ENCODE peak calls at places on chromosomes 16 and 17, in eight cellular contexts. One of them, this sample, is unnamed. For H3K27me3, the result is how much of the 10 kb centered on the place peaks cover.

GRCh38 chr16:68370921-68371651 is 60.3 kb downstream of the PRMT7 start:
- DNase-seq in lower lobe of right lung: peak
- DNase-seq in small intestine: no peak
- DNase-seq in ovary: no peak
- DNase-seq in SK-N-SH: no peak
- DNase-seq in sigmoid colon: no peak
- DNase-seq in H9: no peak
- DNase-seq in suprapubic skin: no peak
- DNase-seq in this sample: no peak

GRCh38 chr16:26987631-26988030 is 79.1 kb upstream of the C16orf82 start:
- DNase-seq in lower lobe of right lung: no peak
- DNase-seq in small intestine: no peak
- DNase-seq in ovary: no peak
- DNase-seq in SK-N-SH: no peak
- DNase-seq in sigmoid colon: no peak
- DNase-seq in H9: no peak
- DNase-seq in suprapubic skin: no peak
- DNase-seq in this sample: no peak

GRCh38 chr17:28405632-28406477 is at the start of gene SLC46A1:
- DNase-seq in lower lobe of right lung: peak
- DNase-seq in small intestine: peak
- DNase-seq in ovary: peak
- DNase-seq in SK-N-SH: peak
- DNase-seq in sigmoid colon: peak
- DNase-seq in H9: peak
- DNase-seq in suprapubic skin: peak
- DNase-seq in this sample: no peak

GRCh38 chr17:44071198-44071520 is 624 bp downstream of the G6PC3 start:
- DNase-seq in lower lobe of right lung: no peak
- DNase-seq in small intestine: no peak
- DNase-seq in ovary: no peak
- DNase-seq in SK-N-SH: no peak
- DNase-seq in sigmoid colon: no peak
- DNase-seq in H9: no peak
- DNase-seq in suprapubic skin: peak
- DNase-seq in this sample: no peak

GRCh38 chr16:10552998-10553491 is 27.4 kb downstream of the EMP2 start:
- DNase-seq in lower lobe of right lung: peak
- DNase-seq in small intestine: no peak
- DNase-seq in ovary: no peak
- DNase-seq in SK-N-SH: peak
- DNase-seq in sigmoid colon: no peak
- DNase-seq in H9: peak
- DNase-seq in suprapubic skin: no peak
- DNase-seq in this sample: peak

GRCh38 chr16:89257281-89257731 is 39.8 kb downstream of the ZNF778 start:
- DNase-seq in lower lobe of right lung: no peak
- DNase-seq in small intestine: peak
- DNase-seq in ovary: peak
- DNase-seq in SK-N-SH: peak
- DNase-seq in sigmoid colon: no peak
- DNase-seq in H9: peak
- DNase-seq in suprapubic skin: no peak
- DNase-seq in this sample: no peak

GRCh38 chr16:29972992-29973383 is 680 bp upstream of the TAOK2 start:
- DNase-seq in lower lobe of right lung: no peak
- DNase-seq in small intestine: no peak
- DNase-seq in ovary: no peak
- DNase-seq in SK-N-SH: no peak
- DNase-seq in sigmoid colon: no peak
- DNase-seq in H9: no peak
- DNase-seq in suprapubic skin: no peak
- DNase-seq in this sample: no peak

GRCh38 chr17:17994271-17994670 is 21.6 kb downstream of the DRC3 start:
- DNase-seq in lower lobe of right lung: no peak
- DNase-seq in small intestine: no peak
- DNase-seq in ovary: peak
- DNase-seq in SK-N-SH: peak
- DNase-seq in sigmoid colon: no peak
- DNase-seq in H9: peak
- DNase-seq in suprapubic skin: no peak
- DNase-seq in this sample: no peak

GRCh38 chr17:39079836-39080235 is 71.6 kb downstream of the PLXDC1 start:
- DNase-seq in lower lobe of right lung: no peak
- DNase-seq in small intestine: no peak
- DNase-seq in ovary: no peak
- DNase-seq in SK-N-SH: no peak
- DNase-seq in sigmoid colon: no peak
- DNase-seq in H9: no peak
- DNase-seq in suprapubic skin: no peak
- DNase-seq in this sample: no peak
- H3K27me3 ChIP-seq in lower lobe of right lung: under half
- H3K27me3 ChIP-seq in small intestine: under half
- H3K27me3 ChIP-seq in ovary: under half
- H3K27me3 ChIP-seq in SK-N-SH: under half
- H3K27me3 ChIP-seq in sigmoid colon: under half
- H3K27me3 ChIP-seq in H9: under half
- H3K27me3 ChIP-seq in suprapubic skin: under half
- H3K27me3 ChIP-seq in this sample: under half

DNA sequence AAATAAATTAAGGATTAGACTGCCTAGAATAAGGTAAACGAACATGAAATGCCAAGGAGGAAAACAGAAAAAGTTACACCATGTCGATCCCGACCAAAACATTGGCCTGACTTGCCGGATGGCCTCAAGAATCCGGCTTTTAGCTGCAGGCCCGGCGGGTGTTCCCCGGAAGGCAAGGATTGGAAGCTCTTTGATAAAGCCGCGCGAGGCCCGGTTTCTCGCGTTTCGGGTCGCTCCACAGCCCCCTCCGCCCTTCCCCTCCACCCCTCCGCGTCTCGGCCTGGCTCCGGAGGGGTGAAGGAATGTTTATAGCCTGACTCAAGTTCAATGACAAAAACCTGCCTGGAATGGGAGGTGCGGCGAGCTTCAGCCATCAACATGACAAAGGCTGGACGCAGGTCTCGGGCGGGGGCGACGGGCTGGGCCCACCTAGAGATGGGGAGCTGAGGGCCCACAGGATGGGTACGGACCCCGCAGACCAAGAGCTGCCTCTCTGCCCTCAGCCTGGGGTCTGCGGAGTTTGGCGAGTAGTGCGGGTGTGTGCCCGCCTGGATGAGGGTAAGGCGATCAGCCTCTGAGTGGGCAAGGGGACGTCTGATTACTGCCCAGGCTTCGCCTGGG is 2.6 kb downstream of the PRAC1 start:
- DNase-seq in lower lobe of right lung: no peak
- DNase-seq in small intestine: no peak
- DNase-seq in ovary: no peak
- DNase-seq in SK-N-SH: peak
- DNase-seq in sigmoid colon: peak
- DNase-seq in H9: peak
- DNase-seq in suprapubic skin: peak
- DNase-seq in this sample: no peak
- H3K27me3 ChIP-seq in lower lobe of right lung: half or more
- H3K27me3 ChIP-seq in small intestine: under half
- H3K27me3 ChIP-seq in ovary: under half
- H3K27me3 ChIP-seq in SK-N-SH: half or more
- H3K27me3 ChIP-seq in sigmoid colon: half or more
- H3K27me3 ChIP-seq in H9: half or more
- H3K27me3 ChIP-seq in suprapubic skin: half or more
- H3K27me3 ChIP-seq in this sample: half or more

GRCh38 chr17:70172449-70172848 is 3.1 kb downstream of the KCNJ2 start:
- DNase-seq in lower lobe of right lung: no peak
- DNase-seq in small intestine: no peak
- DNase-seq in ovary: no peak
- DNase-seq in SK-N-SH: no peak
- DNase-seq in sigmoid colon: no peak
- DNase-seq in H9: no peak
- DNase-seq in suprapubic skin: no peak
- DNase-seq in this sample: no peak

GRCh38 chr17:70169707-70170597 is 620 bp downstream of the KCNJ2 start:
- DNase-seq in lower lobe of right lung: no peak
- DNase-seq in small intestine: no peak
- DNase-seq in ovary: no peak
- DNase-seq in SK-N-SH: no peak
- DNase-seq in sigmoid colon: peak
- DNase-seq in H9: no peak
- DNase-seq in suprapubic skin: no peak
- DNase-seq in this sample: peak

GRCh38 chr17:70171159-70171558 is 1.8 kb downstream of the KCNJ2 start:
- DNase-seq in lower lobe of right lung: no peak
- DNase-seq in small intestine: no peak
- DNase-seq in ovary: no peak
- DNase-seq in SK-N-SH: no peak
- DNase-seq in sigmoid colon: no peak
- DNase-seq in H9: no peak
- DNase-seq in suprapubic skin: no peak
- DNase-seq in this sample: no peak

GRCh38 chr17:70173646-70174045 is 4.3 kb downstream of the KCNJ2 start:
- DNase-seq in lower lobe of right lung: no peak
- DNase-seq in small intestine: peak
- DNase-seq in ovary: no peak
- DNase-seq in SK-N-SH: no peak
- DNase-seq in sigmoid colon: no peak
- DNase-seq in H9: no peak
- DNase-seq in suprapubic skin: no peak
- DNase-seq in this sample: no peak

DNA sequence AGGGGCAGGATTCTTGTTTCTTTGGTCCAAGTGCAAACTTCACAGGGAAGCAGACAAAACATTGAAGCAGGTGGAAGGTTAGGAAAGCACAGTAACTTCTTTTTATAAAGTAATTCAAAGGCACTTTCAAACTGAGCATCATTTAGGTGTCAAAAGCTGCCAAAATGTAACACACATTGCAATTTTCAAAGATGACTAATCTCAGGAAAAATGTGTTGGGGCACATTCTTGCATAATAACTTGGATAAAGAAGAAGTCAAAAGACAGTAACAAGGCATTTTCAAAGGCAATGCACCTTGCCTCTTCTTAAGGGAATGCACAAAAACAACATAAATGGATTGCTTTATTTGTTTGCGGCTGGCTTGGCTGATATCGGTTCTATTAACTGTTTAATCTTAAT is 3.6 kb downstream of the KCNJ2 start:
- DNase-seq in lower lobe of right lung: no peak
- DNase-seq in small intestine: no peak
- DNase-seq in ovary: no peak
- DNase-seq in SK-N-SH: no peak
- DNase-seq in sigmoid colon: no peak
- DNase-seq in H9: no peak
- DNase-seq in suprapubic skin: no peak
- DNase-seq in this sample: no peak
- H3K27me3 ChIP-seq in lower lobe of right lung: under half
- H3K27me3 ChIP-seq in small intestine: under half
- H3K27me3 ChIP-seq in ovary: under half
- H3K27me3 ChIP-seq in SK-N-SH: under half
- H3K27me3 ChIP-seq in sigmoid colon: under half
- H3K27me3 ChIP-seq in H9: under half
- H3K27me3 ChIP-seq in suprapubic skin: under half
- H3K27me3 ChIP-seq in this sample: under half

GRCh38 chr16:987846-988245 is 6.3 kb downstream of the SOX8 start:
- DNase-seq in lower lobe of right lung: no peak
- DNase-seq in small intestine: no peak
- DNase-seq in ovary: no peak
- DNase-seq in SK-N-SH: peak
- DNase-seq in sigmoid colon: no peak
- DNase-seq in H9: no peak
- DNase-seq in suprapubic skin: no peak
- DNase-seq in this sample: no peak
- H3K27me3 ChIP-seq in lower lobe of right lung: under half
- H3K27me3 ChIP-seq in small intestine: under half
- H3K27me3 ChIP-seq in ovary: under half
- H3K27me3 ChIP-seq in SK-N-SH: half or more
- H3K27me3 ChIP-seq in sigmoid colon: under half
- H3K27me3 ChIP-seq in H9: under half
- H3K27me3 ChIP-seq in suprapubic skin: half or more
- H3K27me3 ChIP-seq in this sample: half or more